ENCODE peak calls at places on chromosomes 13 and 19, in nine cellular contexts. One of them, this sample, is unnamed.
A peak's percentile ranks its signal among the peaks of the same experiment; 100 is the strongest.

GRCh38 chr13:111632906-111633305 is 312.5 kb downstream of the TEX29 start:
- DNase-seq in G401: no peak
- DNase-seq in cardiac muscle cell: no peak
- DNase-seq in LoVo: no peak
- DNase-seq in activated effector memory CD4-positive, alpha-beta T cell treated with Interleukin-2 at 50 U/mL for 16 hours: no peak
- DNase-seq in hippocampal formation: no peak
- DNase-seq in bronchial epithelial cell: no peak
- DNase-seq in GM23338: peak; percentile 76
- DNase-seq in NCI-H1092 treated with DMSO at 0.1 percent for 48 hours: no peak
- DNase-seq in this sample: peak; percentile 13

GRCh38 chr19:36508325-36508724 is 19.0 kb upstream of the ZNF566 start:
- DNase-seq in cardiac muscle cell: no peak
- DNase-seq in bronchial epithelial cell: no peak
- DNase-seq in NCI-H1092 treated with DMSO at 0.1 percent for 48 hours: no peak
- DNase-seq in LoVo: no peak
- DNase-seq in hippocampal formation: no peak
- DNase-seq in GM23338: no peak
- DNase-seq in activated effector memory CD4-positive, alpha-beta T cell treated with Interleukin-2 at 50 U/mL for 16 hours: no peak
- DNase-seq in G401: no peak
- DNase-seq in this sample: no peak

GRCh38 chr13:70380809-70381208 is 272.6 kb upstream of the KLHL1 start:
- DNase-seq in cardiac muscle cell: no peak
- DNase-seq in LoVo: no peak
- DNase-seq in G401: no peak
- DNase-seq in activated effector memory CD4-positive, alpha-beta T cell treated with Interleukin-2 at 50 U/mL for 16 hours: no peak
- DNase-seq in bronchial epithelial cell: no peak
- DNase-seq in NCI-H1092 treated with DMSO at 0.1 percent for 48 hours: no peak
- DNase-seq in hippocampal formation: no peak
- DNase-seq in GM23338: no peak
- DNase-seq in this sample: no peak

GRCh38 chr13:33349314-33349995 is 63.9 kb upstream of the STARD13 start:
- DNase-seq in LoVo: no peak
- DNase-seq in bronchial epithelial cell: no peak
- DNase-seq in GM23338: peak; percentile 36
- DNase-seq in G401: no peak
- DNase-seq in hippocampal formation: no peak
- DNase-seq in NCI-H1092 treated with DMSO at 0.1 percent for 48 hours: no peak
- DNase-seq in activated effector memory CD4-positive, alpha-beta T cell treated with Interleukin-2 at 50 U/mL for 16 hours: no peak
- DNase-seq in cardiac muscle cell: no peak
- DNase-seq in this sample: no peak

GRCh38 chr13:63999614-64000013 is 2584.0 kb upstream of the PCDH20 start:
- DNase-seq in cardiac muscle cell: no peak
- DNase-seq in bronchial epithelial cell: no peak
- DNase-seq in activated effector memory CD4-positive, alpha-beta T cell treated with Interleukin-2 at 50 U/mL for 16 hours: no peak
- DNase-seq in NCI-H1092 treated with DMSO at 0.1 percent for 48 hours: no peak
- DNase-seq in GM23338: no peak
- DNase-seq in hippocampal formation: no peak
- DNase-seq in LoVo: no peak
- DNase-seq in G401: no peak
- DNase-seq in this sample: no peak

GRCh38 chr13:49098771-49099512 is 121.2 kb upstream of the MLNR start:
- DNase-seq in LoVo: no peak
- DNase-seq in hippocampal formation: no peak
- DNase-seq in G401: peak; percentile 40
- DNase-seq in activated effector memory CD4-positive, alpha-beta T cell treated with Interleukin-2 at 50 U/mL for 16 hours: no peak
- DNase-seq in GM23338: peak; percentile 45
- DNase-seq in NCI-H1092 treated with DMSO at 0.1 percent for 48 hours: no peak
- DNase-seq in cardiac muscle cell: no peak
- DNase-seq in bronchial epithelial cell: peak; percentile 43
- DNase-seq in this sample: no peak

GRCh38 chr19:16143399-16144215 is at the start of gene HSH2D:
- DNase-seq in NCI-H1092 treated with DMSO at 0.1 percent for 48 hours: no peak
- DNase-seq in cardiac muscle cell: no peak
- DNase-seq in LoVo: peak; percentile 87
- DNase-seq in GM23338: peak; percentile 86
- DNase-seq in G401: no peak
- DNase-seq in bronchial epithelial cell: peak; percentile 52
- DNase-seq in hippocampal formation: no peak
- DNase-seq in activated effector memory CD4-positive, alpha-beta T cell treated with Interleukin-2 at 50 U/mL for 16 hours: peak; percentile 75
- DNase-seq in this sample: peak; percentile 83

GRCh38 chr13:73973156-73973555 is 161.0 kb downstream of the KLF12 start:
- DNase-seq in hippocampal formation: no peak
- DNase-seq in bronchial epithelial cell: no peak
- DNase-seq in GM23338: peak; percentile 8
- DNase-seq in LoVo: no peak
- DNase-seq in cardiac muscle cell: no peak
- DNase-seq in NCI-H1092 treated with DMSO at 0.1 percent for 48 hours: no peak
- DNase-seq in G401: no peak
- DNase-seq in activated effector memory CD4-positive, alpha-beta T cell treated with Interleukin-2 at 50 U/mL for 16 hours: no peak
- DNase-seq in this sample: no peak

GRCh38 chr19:29672319-29672932 is 7.2 kb downstream of the PLEKHF1 start:
- DNase-seq in activated effector memory CD4-positive, alpha-beta T cell treated with Interleukin-2 at 50 U/mL for 16 hours: no peak
- DNase-seq in LoVo: no peak
- DNase-seq in NCI-H1092 treated with DMSO at 0.1 percent for 48 hours: no peak
- DNase-seq in G401: no peak
- DNase-seq in cardiac muscle cell: no peak
- DNase-seq in GM23338: no peak
- DNase-seq in hippocampal formation: no peak
- DNase-seq in bronchial epithelial cell: no peak
- DNase-seq in this sample: no peak

GRCh38 chr19:53612762-53613526 is 18.9 kb upstream of the DPRX start:
- DNase-seq in cardiac muscle cell: no peak
- DNase-seq in hippocampal formation: no peak
- DNase-seq in activated effector memory CD4-positive, alpha-beta T cell treated with Interleukin-2 at 50 U/mL for 16 hours: no peak
- DNase-seq in GM23338: peak; percentile 93
- DNase-seq in LoVo: no peak
- DNase-seq in G401: no peak
- DNase-seq in NCI-H1092 treated with DMSO at 0.1 percent for 48 hours: no peak
- DNase-seq in bronchial epithelial cell: no peak
- DNase-seq in this sample: peak; percentile 35

GRCh38 chr13:79779761-79780160 is 298.8 kb downstream of the NDFIP2 start:
- DNase-seq in NCI-H1092 treated with DMSO at 0.1 percent for 48 hours: no peak
- DNase-seq in bronchial epithelial cell: peak; percentile 79
- DNase-seq in G401: no peak
- DNase-seq in GM23338: no peak
- DNase-seq in LoVo: peak; percentile 31
- DNase-seq in activated effector memory CD4-positive, alpha-beta T cell treated with Interleukin-2 at 50 U/mL for 16 hours: no peak
- DNase-seq in cardiac muscle cell: no peak
- DNase-seq in hippocampal formation: no peak
- DNase-seq in this sample: peak; percentile 41

GRCh38 chr19:2329528-2329927 is 1.0 kb downstream of the SPPL2B start:
- DNase-seq in NCI-H1092 treated with DMSO at 0.1 percent for 48 hours: no peak
- DNase-seq in bronchial epithelial cell: no peak
- DNase-seq in cardiac muscle cell: no peak
- DNase-seq in G401: no peak
- DNase-seq in hippocampal formation: no peak
- DNase-seq in LoVo: no peak
- DNase-seq in GM23338: no peak
- DNase-seq in activated effector memory CD4-positive, alpha-beta T cell treated with Interleukin-2 at 50 U/mL for 16 hours: no peak
- DNase-seq in this sample: no peak

GRCh38 chr19:934865-935422 is 9.1 kb downstream of the ARID3A start:
- DNase-seq in LoVo: no peak
- DNase-seq in G401: peak; percentile 74
- DNase-seq in activated effector memory CD4-positive, alpha-beta T cell treated with Interleukin-2 at 50 U/mL for 16 hours: no peak
- DNase-seq in hippocampal formation: peak; percentile 56
- DNase-seq in cardiac muscle cell: no peak
- DNase-seq in bronchial epithelial cell: no peak
- DNase-seq in NCI-H1092 treated with DMSO at 0.1 percent for 48 hours: peak; percentile 93
- DNase-seq in GM23338: no peak
- DNase-seq in this sample: peak; percentile 80

GRCh38 chr19:14167594-14168138 is 31.3 kb upstream of the ASF1B start:
- DNase-seq in hippocampal formation: no peak
- DNase-seq in G401: no peak
- DNase-seq in LoVo: no peak
- DNase-seq in NCI-H1092 treated with DMSO at 0.1 percent for 48 hours: no peak
- DNase-seq in GM23338: no peak
- DNase-seq in cardiac muscle cell: no peak
- DNase-seq in activated effector memory CD4-positive, alpha-beta T cell treated with Interleukin-2 at 50 U/mL for 16 hours: peak; percentile 26
- DNase-seq in bronchial epithelial cell: no peak
- DNase-seq in this sample: no peak

GRCh38 chr19:1237754-1238372 is at the start of gene CBARP:
- DNase-seq in hippocampal formation: no peak
- DNase-seq in LoVo: peak; percentile 57
- DNase-seq in NCI-H1092 treated with DMSO at 0.1 percent for 48 hours: no peak
- DNase-seq in cardiac muscle cell: peak; percentile 87
- DNase-seq in activated effector memory CD4-positive, alpha-beta T cell treated with Interleukin-2 at 50 U/mL for 16 hours: no peak
- DNase-seq in bronchial epithelial cell: no peak
- DNase-seq in G401: no peak
- DNase-seq in GM23338: no peak
- DNase-seq in this sample: peak; percentile 84

GRCh38 chr19:4139614-4140236 is 13.7 kb upstream of the CREB3L3 start:
- DNase-seq in hippocampal formation: peak; percentile 39
- DNase-seq in activated effector memory CD4-positive, alpha-beta T cell treated with Interleukin-2 at 50 U/mL for 16 hours: peak; percentile 76
- DNase-seq in G401: peak; percentile 66
- DNase-seq in cardiac muscle cell: peak; percentile 59
- DNase-seq in GM23338: peak; percentile 83
- DNase-seq in LoVo: peak; percentile 62
- DNase-seq in bronchial epithelial cell: peak; percentile 51
- DNase-seq in NCI-H1092 treated with DMSO at 0.1 percent for 48 hours: peak; percentile 55
- DNase-seq in this sample: peak; percentile 77

GRCh38 chr19:56191711-56192110 is 5.9 kb downstream of the ZSCAN5B start:
- DNase-seq in GM23338: no peak
- DNase-seq in NCI-H1092 treated with DMSO at 0.1 percent for 48 hours: no peak
- DNase-seq in G401: no peak
- DNase-seq in hippocampal formation: no peak
- DNase-seq in bronchial epithelial cell: no peak
- DNase-seq in cardiac muscle cell: no peak
- DNase-seq in activated effector memory CD4-positive, alpha-beta T cell treated with Interleukin-2 at 50 U/mL for 16 hours: no peak
- DNase-seq in LoVo: no peak
- DNase-seq in this sample: no peak

GRCh38 chr19:12064266-12065099 is at the start of gene ZNF844:
- DNase-seq in LoVo: no peak
- DNase-seq in bronchial epithelial cell: peak; percentile 56
- DNase-seq in G401: peak; percentile 97
- DNase-seq in hippocampal formation: peak; percentile 97
- DNase-seq in cardiac muscle cell: peak; percentile 96
- DNase-seq in GM23338: peak; percentile 97
- DNase-seq in NCI-H1092 treated with DMSO at 0.1 percent for 48 hours: peak; percentile 81
- DNase-seq in activated effector memory CD4-positive, alpha-beta T cell treated with Interleukin-2 at 50 U/mL for 16 hours: peak; percentile 62
- DNase-seq in this sample: peak; percentile 96